ENCODE peak calls at places on chromosome 12, in four cellular contexts. X, Z, E and F are unnamed samples.

GRCh38 chr12:6607751-6608591 is 792 bp upstream of the CHD4 start:
- DNase-seq in Z (peak; percentile 92), E (peak; percentile 78), X (no peak), F (peak; percentile 73)

GRCh38 chr12:52813885-52814709 is at the start of gene KRT4:
- DNase-seq in Z (no peak), E (no peak), X (no peak), F (no peak)

GRCh38 chr12:110266980-110267620 is 13.9 kb upstream of the ATP2A2 start:
- DNase-seq in E (no peak), X (peak; percentile 80), Z (no peak), F (peak; percentile 31)

GRCh38 chr12:62259311-62259992 is 752 bp upstream of the USP15 start:
- DNase-seq in Z (no peak), X (no peak), E (no peak), F (peak; percentile 44)

GRCh38 chr12:30643366-30643765 is 52.3 kb downstream of the IPO8 start:
- DNase-seq in E (no peak), X (no peak), Z (no peak), F (no peak)

GRCh38 chr12:26701604-26702215 is 131.3 kb downstream of the ITPR2 start:
- DNase-seq in Z (peak; percentile 28), E (no peak), X (no peak), F (no peak)

GRCh38 chr12:40137252-40137651 is 31.4 kb upstream of the SLC2A13 start:
- DNase-seq in X (no peak), Z (no peak), E (no peak), F (peak; percentile 11)

GRCh38 chr12:50248406-50248805 is 34.9 kb downstream of the LIMA1 start:
- DNase-seq in Z (no peak), X (no peak), E (no peak), F (no peak)

GRCh38 chr12:114046236-114046998 is 80.3 kb upstream of the RBM19 start:
- DNase-seq in Z (no peak), E (no peak), X (no peak), F (no peak)

GRCh38 chr12:75480469-75480949 is at the start of gene GLIPR1:
- DNase-seq in E (peak; percentile 13), Z (no peak), X (peak; percentile 72), F (peak; percentile 46)

GRCh38 chr12:42756841-42757661 is 167.5 kb upstream of the PRICKLE1 start:
- DNase-seq in E (no peak), Z (peak; percentile 85), X (no peak), F (peak; percentile 50)

GRCh38 chr12:82326905-82327503 is 31.2 kb downstream of the CCDC59 start:
- DNase-seq in E (no peak), Z (peak; percentile 19), X (no peak), F (no peak)

GRCh38 chr12:47744005-47744651 is 14.6 kb downstream of the RAPGEF3 start:
- DNase-seq in Z (peak; percentile 75), X (no peak), E (peak; percentile 38), F (peak; percentile 84)

GRCh38 chr12:33267641-33268040 is 172.0 kb downstream of the SYT10 start:
- DNase-seq in E (no peak), X (no peak), Z (no peak), F (no peak)

GRCh38 chr12:48053883-48054282 is 49.6 kb upstream of the COL2A1 start:
- DNase-seq in Z (no peak), E (no peak), X (no peak), F (no peak)

GRCh38 chr12:122003646-122004611 is 17.8 kb upstream of the BCL7A start:
- DNase-seq in E (peak; percentile 36), X (no peak), Z (no peak), F (no peak)

GRCh38 chr12:124296295-124296915 is 1.5 kb downstream of the RFLNA start:
- DNase-seq in Z (no peak), E (no peak), X (no peak), F (no peak)

GRCh38 chr12:53123578-53124351 is 20.5 kb downstream of the SOAT2 start:
- DNase-seq in Z (no peak), X (no peak), E (no peak), F (no peak)

GRCh38 chr12:8127138-8127537 is 3.7 kb downstream of the CLEC4A start:
- DNase-seq in E (no peak), Z (no peak), X (no peak), F (no peak)

DNA sequence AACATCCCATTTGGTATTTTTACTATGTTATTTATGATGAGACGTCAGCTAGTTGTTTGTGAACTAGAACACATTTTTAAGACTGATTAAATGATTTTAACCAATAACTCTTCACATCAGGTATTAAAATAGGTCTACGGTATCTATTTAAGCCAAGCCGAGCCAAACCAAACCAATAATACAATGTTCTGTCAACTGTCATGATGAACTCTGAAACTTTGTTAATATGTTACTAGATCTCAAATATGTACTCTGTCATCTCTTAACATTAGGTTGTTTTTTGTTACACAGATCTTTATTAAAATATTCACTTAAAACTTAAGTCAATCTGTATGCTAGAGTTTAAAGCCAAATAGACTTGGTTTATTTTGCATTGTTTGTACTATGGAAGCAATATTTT is 1.0 kb downstream of the ART4 start:
- DNase-seq in E (no peak), X (no peak), Z (no peak), F (no peak)
- H3K4me3 ChIP-seq in E (no peak overlapping the region), X (no peak overlapping the region), Z (no peak overlapping the region), F (no peak overlapping the region)

GRCh38 chr12:67893003-67893402 is 96.2 kb upstream of the IFNG-AS1 start:
- DNase-seq in E (no peak), Z (no peak), X (no peak), F (no peak)
- H3K4me1 ChIP-seq in E (no peaks in the 10 kb centered on the region), Z (no peaks in the 10 kb centered on the region), X (no peaks in the 10 kb centered on the region), F (no peaks in the 10 kb centered on the region)

GRCh38 chr12:131609762-131610161 is 101.1 kb upstream of the SFSWAP start:
- DNase-seq in Z (no peak), X (peak; percentile 12), E (no peak), F (no peak)

GRCh38 chr12:131610181-131610580 is 100.7 kb upstream of the SFSWAP start:
- DNase-seq in Z (no peak), X (peak; percentile 20), E (no peak), F (no peak)

GRCh38 chr12:131608740-131609665 is 101.9 kb upstream of the SFSWAP start:
- DNase-seq in Z (peak; percentile 43), E (peak; percentile 80), X (peak; percentile 71), F (peak; percentile 54)

GRCh38 chr12:131606218-131606899 is 104.5 kb upstream of the SFSWAP start:
- DNase-seq in Z (no peak), X (no peak), E (no peak), F (no peak)

GRCh38 chr12:131607658-131608447 is 103.0 kb upstream of the SFSWAP start:
- DNase-seq in E (no peak), Z (no peak), X (no peak), F (no peak)
- TF ChIP-seq POLR2A in E (no peak), Z (no peak), X (no peak), F (no peak)

GRCh38 chr12:46693034-46693433 is 132.8 kb downstream of the SLC38A4 start:
- DNase-seq in E (no peak), X (no peak), Z (no peak), F (no peak)
- H3K4me3 ChIP-seq in E (no peak overlapping the region), X (no peak overlapping the region), Z (no peak overlapping the region), F (no peak overlapping the region)

DNA sequence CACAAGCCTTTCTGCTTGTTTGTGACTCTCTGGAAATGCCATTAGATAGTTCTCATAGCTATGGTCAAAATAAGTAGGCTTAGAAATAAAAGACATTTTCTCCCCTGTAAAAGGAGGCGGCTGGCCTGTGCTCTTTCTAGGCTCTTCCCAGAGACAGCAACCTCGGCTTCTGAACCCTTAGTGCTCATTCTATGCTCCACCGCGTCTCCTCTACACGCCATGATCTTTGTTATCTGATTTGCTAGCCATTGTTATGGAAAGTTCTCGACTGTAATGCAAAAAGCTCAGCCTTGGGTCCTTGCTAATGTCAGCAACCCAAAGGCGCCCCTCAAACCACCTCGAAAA is 64.5 kb downstream of the CRADD start:
- DNase-seq in E (peak; percentile 46), X (no peak), Z (no peak), F (no peak)
- H3K4me1 ChIP-seq in E (peaks cover 54% of the 10 kb centered on the region), X (no peaks in the 10 kb centered on the region), Z (peaks cover 7% of the 10 kb centered on the region), F (peaks cover 46% of the 10 kb centered on the region)

GRCh38 chr12:57889541-57889989 is 43.0 kb upstream of the CTDSP2 start:
- DNase-seq in Z (no peak), E (no peak), X (peak; percentile 91), F (peak; percentile 38)
- TF ChIP-seq POLR2A in Z (no peak), E (no peak), X (peak; percentile 67), F (no peak)

DNA sequence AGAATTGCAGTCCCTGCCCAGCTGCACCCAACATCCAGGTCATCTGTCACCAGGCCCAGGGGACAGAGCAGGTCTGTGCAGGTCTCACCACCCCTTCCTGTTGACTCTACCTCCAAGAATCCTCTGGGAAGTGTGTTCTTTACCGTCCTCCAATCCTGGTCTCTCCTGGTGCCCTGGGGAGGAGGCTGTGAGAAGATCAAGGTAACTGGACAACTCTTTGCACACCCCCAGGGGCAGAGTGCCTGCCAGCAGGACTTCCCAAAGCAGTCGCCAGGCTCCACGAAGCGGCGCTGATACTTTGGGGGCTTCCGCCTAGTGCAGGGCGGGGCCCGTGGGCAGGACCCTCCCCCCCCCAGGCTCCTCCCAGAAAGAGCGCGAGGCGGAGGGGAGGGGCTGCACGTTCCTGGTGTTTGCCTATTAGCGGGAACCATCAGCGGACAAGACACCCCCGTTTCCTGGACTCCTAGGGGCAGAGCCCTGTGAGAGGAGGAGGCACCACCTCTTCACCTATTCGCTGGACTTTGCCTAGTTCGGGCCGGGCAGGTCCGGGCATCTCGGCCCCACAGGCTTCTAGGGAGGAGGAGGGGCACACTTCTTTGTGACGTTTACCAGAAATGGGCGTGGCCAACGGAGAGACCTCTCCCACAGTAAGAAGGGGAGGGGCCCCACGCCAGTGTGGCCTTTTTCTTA is 918.0 kb downstream of the AACS start:
- DNase-seq in Z (no peak), E (peak; percentile 11), X (peak; percentile 33), F (peak; percentile 86)
- H3K4me3 ChIP-seq in Z (no peak overlapping the region), E (no peak overlapping the region), X (peak overlapping the region; percentile 14), F (peak overlapping the region; percentile 25)

DNA sequence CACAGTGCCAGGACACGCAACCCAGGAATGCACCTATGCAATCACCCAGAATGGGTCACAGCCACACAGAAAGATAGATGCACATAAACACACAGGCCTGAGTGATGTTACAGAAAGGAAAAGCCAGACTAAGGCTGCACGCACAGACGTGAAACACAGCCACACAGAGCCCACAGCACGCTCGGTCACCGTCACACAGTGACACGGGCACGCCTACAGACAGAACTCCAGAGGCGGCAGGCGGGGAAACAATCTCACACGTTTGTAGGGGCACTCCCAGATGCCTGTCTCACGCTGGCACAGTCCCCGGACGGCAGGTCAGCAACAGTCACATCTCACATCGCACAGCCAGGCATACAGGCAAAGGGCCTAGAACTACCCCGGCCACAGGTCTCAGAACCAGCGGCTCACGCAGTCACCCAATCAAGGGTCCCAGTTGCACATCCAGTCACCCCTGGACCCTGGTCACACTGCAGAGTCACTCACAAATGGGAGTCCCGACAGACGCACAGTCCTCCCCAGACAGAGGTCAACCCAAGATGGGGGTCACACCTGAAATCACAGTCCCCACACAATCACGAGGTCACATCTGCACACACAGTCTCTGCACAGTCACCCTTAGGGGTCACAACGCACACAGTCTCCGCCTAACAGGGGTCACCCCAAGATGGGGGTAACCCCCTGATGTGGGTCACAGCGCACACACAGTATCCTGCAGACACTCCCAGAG is 790 bp downstream of the SSH1 start:
- DNase-seq in X (peak; percentile 87), E (no peak), Z (no peak), F (peak; percentile 76)
- H3K4me1 ChIP-seq in X (peaks cover 12% of the 10 kb centered on the region), E (peaks cover 44% of the 10 kb centered on the region), Z (peaks cover 50% of the 10 kb centered on the region), F (peaks cover 48% of the 10 kb centered on the region)